ENCODE peak calls at places on chromosomes 12 and 14, in seven cellular contexts. W is cardiac muscle cell; A is glutamatergic neuron; J is fibroblast of the aortic adventitia; R is CD4-positive, alpha-beta T cell; T is brain microvascular endothelial cell; F is AG10803. I is an unnamed sample.

GRCh38 chr12:120719496-120720233 is 6.0 kb upstream of the ACADS start:
- DNase-seq in R (no peak), A (no peak), W (no peak), T (no peak), F (peak; percentile 37), J (no peak), I (no peak)

GRCh38 chr14:92458959-92459478 is 54.6 kb upstream of the RIN3 start:
- DNase-seq in J (no peak), A (no peak), F (no peak), R (no peak), W (no peak), T (no peak), I (no peak)

GRCh38 chr12:4809013-4809448 is 88.8 kb downstream of the GALNT8 start:
- DNase-seq in F (no peak), W (peak; percentile 85), T (no peak), J (no peak), R (no peak), A (peak; percentile 78), I (no peak)

GRCh38 chr12:88575361-88575959 is 4.8 kb downstream of the KITLG start:
- DNase-seq in A (no peak), T (no peak), W (no peak), F (no peak), J (no peak), R (no peak), I (no peak)

GRCh38 chr14:69652942-69653680 is 41.7 kb downstream of the SUSD6 start:
- DNase-seq in F (no peak), W (no peak), T (no peak), R (no peak), J (no peak), A (no peak), I (peak; percentile 51)

GRCh38 chr12:16691624-16692023 is 85.7 kb upstream of the LMO3 start:
- DNase-seq in T (no peak), W (no peak), R (no peak), A (no peak), F (no peak), J (no peak), I (no peak)

GRCh38 chr12:109720152-109720855 is 6.7 kb downstream of the FAM222A start:
- DNase-seq in R (no peak), W (no peak), J (no peak), A (peak; percentile 44), T (no peak), F (no peak), I (no peak)

GRCh38 chr14:101789222-101789621 is 27.7 kb downstream of the PPP2R5C start:
- DNase-seq in J (no peak), R (no peak), T (no peak), F (no peak), A (no peak), W (no peak), I (no peak)

DNA sequence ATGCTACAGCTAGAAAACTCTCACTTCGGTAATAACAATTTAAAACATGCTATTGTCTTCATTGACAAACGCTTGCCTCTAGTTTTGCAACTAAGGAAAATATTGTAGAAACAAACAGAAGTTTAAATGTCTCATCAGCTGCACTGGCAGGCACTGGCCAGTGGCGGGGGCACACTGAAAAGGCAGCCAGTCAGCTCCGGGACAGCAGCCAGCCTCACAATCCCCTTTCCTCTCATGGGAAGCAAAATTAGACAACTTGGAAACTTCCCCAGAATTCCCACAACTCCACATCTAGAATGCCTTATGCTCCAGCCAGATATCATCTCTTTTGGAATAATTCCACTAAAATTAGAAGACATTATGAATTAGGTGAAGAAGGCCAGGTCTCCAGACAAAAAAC is 72.0 kb downstream of the CLIP1 start:
- DNase-seq in A (no peak), J (peak; percentile 98), R (no peak), W (no peak), T (no peak), F (peak; percentile 84), I (no peak)
- TF ChIP-seq CTCF in A (no peak), J (peak; percentile 63), R (no peak), W (peak; percentile 46), T (peak; percentile 16), F (peak; percentile 49), I (no peak)

GRCh38 chr12:102976609-102977280 is 19.3 kb downstream of the ASCL1 start:
- DNase-seq in T (no peak), A (no peak), J (no peak), F (no peak), W (no peak), R (no peak), I (no peak)
- TF ChIP-seq CTCF in T (no peak), A (peak; percentile 19), J (no peak), F (no peak), W (no peak), R (no peak), I (no peak)

DNA sequence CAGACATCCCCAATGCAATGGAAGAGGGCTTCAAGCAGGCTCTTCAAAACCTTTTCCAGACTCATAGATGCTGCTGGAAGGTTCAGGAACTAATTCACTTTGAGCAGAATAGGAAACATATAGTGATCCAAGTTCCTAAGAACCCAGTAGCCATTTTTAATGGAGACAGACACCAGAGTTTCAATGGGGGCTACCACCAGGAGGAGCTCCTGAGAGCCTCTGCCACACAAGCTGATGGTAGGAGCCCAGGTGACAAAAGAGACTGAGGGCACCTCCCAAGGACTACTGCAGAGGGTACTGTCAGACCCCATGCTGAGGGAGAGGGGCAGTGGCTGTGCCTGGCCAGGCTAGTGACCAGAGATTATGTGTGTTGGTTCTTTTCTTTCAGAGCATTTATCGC is 45.9 kb downstream of the IFNG start:
- DNase-seq in W (no peak), T (no peak), F (no peak), A (peak; percentile 26), R (peak; percentile 32), J (no peak), I (no peak)
- TF ChIP-seq CTCF in W (peak; percentile 25), T (peak; percentile 55), F (peak; percentile 15), A (no peak), R (peak; percentile 43), J (peak; percentile 7), I (no peak)

GRCh38 chr14:60332046-60332399 is 83.0 kb downstream of the PPM1A start:
- DNase-seq in F (no peak), A (no peak), T (no peak), R (no peak), J (no peak), W (no peak), I (no peak)
- TF ChIP-seq CTCF in F (no peak), A (no peak), T (no peak), R (peak; percentile 46), J (no peak), W (no peak), I (no peak)

GRCh38 chr14:86311151-86311550 is 781.2 kb downstream of the FLRT2 start:
- DNase-seq in A (no peak), T (no peak), J (no peak), W (no peak), R (no peak), F (no peak), I (no peak)
- TF ChIP-seq CTCF in A (no peak), T (no peak), J (no peak), W (no peak), R (no peak), F (no peak), I (no peak)

DNA sequence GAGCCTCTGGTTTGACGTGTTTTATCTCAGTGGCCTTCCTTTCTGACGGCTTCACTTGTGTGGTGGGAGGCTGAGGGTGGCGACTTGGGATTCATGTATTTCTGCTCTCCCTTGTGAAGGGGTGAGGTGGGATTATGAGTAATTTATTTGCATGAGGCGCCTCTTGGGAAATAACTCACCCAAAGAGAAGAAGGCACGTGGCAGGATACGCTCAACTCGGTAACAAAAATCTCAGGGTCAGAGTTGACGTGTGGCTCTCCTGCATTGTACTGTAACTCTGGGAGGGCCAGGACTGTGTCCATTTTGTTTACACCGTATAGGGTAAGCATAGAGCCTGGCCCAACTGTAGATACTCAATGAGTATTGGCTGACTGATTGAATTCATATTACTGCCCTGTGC is 14.6 kb upstream of the C1S start:
- DNase-seq in F (no peak), W (no peak), J (no peak), T (no peak), R (no peak), A (no peak), I (no peak)
- TF ChIP-seq CTCF in F (no peak), W (no peak), J (no peak), T (no peak), R (no peak), A (no peak), I (no peak)

DNA sequence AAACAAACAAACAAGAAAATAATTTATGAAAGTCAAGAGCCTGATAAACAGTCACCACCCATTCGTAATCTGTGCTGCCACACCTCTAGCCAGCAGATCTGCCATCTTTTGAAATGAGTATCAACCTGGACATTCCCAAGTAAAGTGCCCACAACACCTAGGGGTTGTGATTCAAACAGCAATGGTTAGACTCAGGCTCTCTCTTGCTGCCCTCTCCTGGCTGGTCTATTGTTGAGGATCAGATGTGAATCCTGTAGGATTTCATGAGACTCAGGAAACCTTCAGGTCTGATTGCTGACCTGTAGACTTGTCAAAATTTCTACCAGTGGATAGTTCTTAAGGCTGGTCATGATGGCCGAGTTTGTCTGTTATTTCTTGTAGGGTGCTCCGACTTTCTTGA is 26.8 kb downstream of the DGLUCY start:
- DNase-seq in F (no peak), R (no peak), A (no peak), J (peak; percentile 54), W (peak; percentile 26), T (peak; percentile 8), I (no peak)
- TF ChIP-seq CTCF in F (peak; percentile 40), R (no peak), A (peak; percentile 26), J (peak; percentile 56), W (peak; percentile 40), T (peak; percentile 73), I (no peak)

DNA sequence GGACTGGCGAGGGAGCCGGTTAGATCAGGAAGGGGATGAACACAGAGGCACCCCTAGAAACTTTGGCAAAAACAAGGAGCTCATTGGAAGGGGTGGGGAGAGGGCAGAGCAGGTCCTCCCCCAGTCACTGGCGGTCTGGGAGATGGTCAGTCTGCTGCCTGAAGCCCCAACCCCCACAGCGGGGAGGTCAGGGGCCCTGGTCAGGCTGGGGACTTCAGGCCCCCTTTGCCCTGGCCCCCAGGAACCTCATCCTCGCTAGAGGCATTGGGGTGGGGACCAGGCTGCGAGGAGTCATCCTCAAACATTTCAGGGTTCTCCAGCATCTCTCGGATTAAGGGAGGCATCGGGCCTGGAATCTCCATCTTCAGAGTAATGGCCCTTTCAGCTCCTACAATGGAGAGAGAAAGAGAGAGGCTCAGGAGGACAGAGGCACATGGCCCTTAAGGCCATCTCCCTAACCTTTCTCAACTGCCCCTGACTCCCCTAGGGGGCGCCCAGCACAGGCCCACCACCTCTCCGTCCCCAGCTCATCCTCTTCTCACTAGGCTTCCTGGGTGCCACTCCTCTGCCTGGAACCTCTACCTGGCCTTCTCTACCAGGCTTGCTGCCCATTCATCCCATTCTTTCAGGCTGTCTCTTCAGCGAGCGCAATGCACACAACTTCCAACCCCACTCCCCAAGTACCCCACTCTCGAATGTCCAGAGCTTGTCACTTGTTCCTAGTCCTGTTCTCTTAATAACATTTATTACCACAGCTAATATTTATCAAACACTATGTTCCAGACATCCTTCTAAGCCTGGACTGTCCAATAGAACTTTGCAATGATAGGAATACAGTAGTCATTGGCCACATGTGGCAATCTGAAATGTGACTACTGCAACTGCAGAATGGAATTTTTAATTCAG is 4.7 kb upstream of the ITGB7 start:
- DNase-seq in J (no peak), R (no peak), T (no peak), A (peak; percentile 62), W (no peak), F (no peak), I (no peak)
- TF ChIP-seq CTCF in J (peak; percentile 23), R (peak; percentile 44), T (peak; percentile 62), A (peak; percentile 45), W (peak; percentile 33), F (peak; percentile 30), I (no peak)

GRCh38 chr12:76042147-76042546 is 10.6 kb upstream of the PHLDA1 start:
- DNase-seq in T (no peak), J (no peak), A (no peak), R (no peak), W (no peak), F (peak; percentile 26), I (no peak)
- TF ChIP-seq CTCF in T (no peak), J (no peak), A (no peak), R (no peak), W (no peak), F (no peak), I (no peak)